ENCODE peak calls at places on chromosome X, in nine cellular contexts. H, F, U, I, D, T, J, O and N are unnamed samples.

GRCh38 chrX:40008841-40009461 is 88.8 kb downstream of the BCOR start:
- DNase-seq in H (no peak), F (no peak), U (no peak), I (peak), D (peak), T (no peak), J (no peak), O (peak), N (peak)

GRCh38 chrX:135384161-135384836 is 37.4 kb upstream of the SMIM10L2A start:
- DNase-seq in H (no peak), F (no peak), U (no peak), I (no peak), D (no peak), T (no peak), J (no peak), O (peak), N (no peak)

GRCh38 chrX:68652327-68652930 is 5.0 kb downstream of the STARD8 start:
- DNase-seq in H (no peak), F (no peak), U (no peak), I (peak), D (no peak), T (no peak), J (no peak), O (no peak), N (no peak)

GRCh38 chrX:30488092-30488491 is 89.5 kb downstream of the TASL start:
- DNase-seq in H (no peak), F (peak), U (no peak), I (peak), D (no peak), T (no peak), J (no peak), O (no peak), N (no peak)

GRCh38 chrX:85109235-85109634 is 105.6 kb downstream of the APOOL start:
- DNase-seq in H (no peak), F (peak), U (no peak), I (peak), D (peak), T (no peak), J (no peak), O (peak), N (no peak)

GRCh38 chrX:120457766-120458180 is 11.3 kb downstream of the LAMP2 start:
- DNase-seq in H (no peak), F (peak), U (peak), I (peak), D (no peak), T (no peak), J (peak), O (no peak), N (no peak)

GRCh38 chrX:19602866-19603620 is 87.7 kb upstream of the MAP3K15 start:
- DNase-seq in H (no peak), F (no peak), U (no peak), I (peak), D (no peak), T (no peak), J (no peak), O (no peak), N (no peak)

GRCh38 chrX:109485470-109486340 is 3.8 kb upstream of the GUCY2F start:
- DNase-seq in H (peak), F (peak), U (peak), I (peak), D (peak), T (peak), J (no peak), O (peak), N (peak)

GRCh38 chrX:40090050-40090804 is 7.5 kb downstream of the BCOR start:
- DNase-seq in H (no peak), F (no peak), U (no peak), I (no peak), D (peak), T (no peak), J (no peak), O (no peak), N (no peak)

GRCh38 chrX:21369613-21370012 is 4.6 kb upstream of the CNKSR2 start:
- DNase-seq in H (no peak), F (no peak), U (no peak), I (no peak), D (no peak), T (no peak), J (no peak), O (no peak), N (no peak)

GRCh38 chrX:149962859-149963757 is 24.8 kb upstream of the EOLA2 start:
- DNase-seq in H (peak), F (peak), U (peak), I (peak), D (peak), T (peak), J (peak), O (peak), N (no peak)